ENCODE peak calls at places on chromosome 4, in eight cellular contexts. One of them, this sample, is unnamed.

GRCh38 chr4:76156635-76157034 is 8.4 kb upstream of the NUP54 start:
- DNase-seq in HepG2: no peak
- DNase-seq in pancreas: no peak
- DNase-seq in tibial artery: no peak
- DNase-seq in Peyer's patch: no peak
- DNase-seq in astrocyte of the spinal cord: no peak
- DNase-seq in esophagus muscularis mucosa: no peak
- DNase-seq in IMR-90: peak; percentile 5
- DNase-seq in this sample: no peak

GRCh38 chr4:77820836-77821561 is 1.8 kb upstream of the CNOT6L start:
- DNase-seq in HepG2: no peak
- DNase-seq in pancreas: no peak
- DNase-seq in tibial artery: no peak
- DNase-seq in Peyer's patch: no peak
- DNase-seq in astrocyte of the spinal cord: no peak
- DNase-seq in esophagus muscularis mucosa: no peak
- DNase-seq in IMR-90: no peak
- DNase-seq in this sample: no peak

GRCh38 chr4:2836391-2836859 is 7.2 kb upstream of the ADD1 start:
- DNase-seq in HepG2: no peak
- DNase-seq in pancreas: no peak
- DNase-seq in tibial artery: peak; percentile 51
- DNase-seq in Peyer's patch: no peak
- DNase-seq in astrocyte of the spinal cord: no peak
- DNase-seq in esophagus muscularis mucosa: no peak
- DNase-seq in IMR-90: no peak
- DNase-seq in this sample: no peak

GRCh38 chr4:138494931-138495330 is 252.8 kb upstream of the SLC7A11 start:
- DNase-seq in HepG2: peak; percentile 12
- DNase-seq in pancreas: no peak
- DNase-seq in tibial artery: no peak
- DNase-seq in Peyer's patch: no peak
- DNase-seq in astrocyte of the spinal cord: peak; percentile 4
- DNase-seq in esophagus muscularis mucosa: no peak
- DNase-seq in IMR-90: peak; percentile 46
- DNase-seq in this sample: no peak

GRCh38 chr4:173527103-173527876 is 2.7 kb downstream of the HAND2 start:
- DNase-seq in HepG2: no peak
- DNase-seq in pancreas: no peak
- DNase-seq in tibial artery: no peak
- DNase-seq in Peyer's patch: no peak
- DNase-seq in astrocyte of the spinal cord: no peak
- DNase-seq in esophagus muscularis mucosa: peak; percentile 88
- DNase-seq in IMR-90: no peak
- DNase-seq in this sample: no peak

GRCh38 chr4:151690884-151691283 is 69.9 kb downstream of the GATB start:
- DNase-seq in HepG2: no peak
- DNase-seq in pancreas: no peak
- DNase-seq in tibial artery: no peak
- DNase-seq in Peyer's patch: no peak
- DNase-seq in astrocyte of the spinal cord: no peak
- DNase-seq in esophagus muscularis mucosa: no peak
- DNase-seq in IMR-90: no peak
- DNase-seq in this sample: no peak

GRCh38 chr4:54104907-54105306 is 4.9 kb downstream of the GSX2 start:
- DNase-seq in HepG2: no peak
- DNase-seq in pancreas: no peak
- DNase-seq in tibial artery: no peak
- DNase-seq in Peyer's patch: no peak
- DNase-seq in astrocyte of the spinal cord: no peak
- DNase-seq in esophagus muscularis mucosa: no peak
- DNase-seq in IMR-90: no peak
- DNase-seq in this sample: no peak

GRCh38 chr4:100016191-100016590 is 66.1 kb upstream of the H2AZ1 start:
- DNase-seq in HepG2: no peak
- DNase-seq in pancreas: no peak
- DNase-seq in tibial artery: no peak
- DNase-seq in Peyer's patch: no peak
- DNase-seq in astrocyte of the spinal cord: peak; percentile 8
- DNase-seq in esophagus muscularis mucosa: no peak
- DNase-seq in IMR-90: peak; percentile 90
- DNase-seq in this sample: no peak

GRCh38 chr4:4673070-4673469 is 131.2 kb upstream of the STX18 start:
- DNase-seq in HepG2: no peak
- DNase-seq in pancreas: no peak
- DNase-seq in tibial artery: no peak
- DNase-seq in Peyer's patch: peak; percentile 59
- DNase-seq in astrocyte of the spinal cord: no peak
- DNase-seq in esophagus muscularis mucosa: no peak
- DNase-seq in IMR-90: no peak
- DNase-seq in this sample: peak; percentile 28

GRCh38 chr4:14178421-14178820 is 550.9 kb upstream of the BOD1L1 start:
- DNase-seq in HepG2: no peak
- DNase-seq in pancreas: no peak
- DNase-seq in tibial artery: no peak
- DNase-seq in Peyer's patch: no peak
- DNase-seq in astrocyte of the spinal cord: peak; percentile 46
- DNase-seq in esophagus muscularis mucosa: no peak
- DNase-seq in IMR-90: peak; percentile 57
- DNase-seq in this sample: no peak

GRCh38 chr4:78347527-78347926 is 204.0 kb upstream of the ANXA3 start:
- DNase-seq in HepG2: no peak
- DNase-seq in pancreas: no peak
- DNase-seq in tibial artery: no peak
- DNase-seq in Peyer's patch: no peak
- DNase-seq in astrocyte of the spinal cord: no peak
- DNase-seq in esophagus muscularis mucosa: no peak
- DNase-seq in IMR-90: no peak
- DNase-seq in this sample: no peak

GRCh38 chr4:166259081-166259480 is 386.0 kb downstream of the TLL1 start:
- DNase-seq in HepG2: no peak
- DNase-seq in pancreas: no peak
- DNase-seq in tibial artery: no peak
- DNase-seq in Peyer's patch: no peak
- DNase-seq in astrocyte of the spinal cord: no peak
- DNase-seq in esophagus muscularis mucosa: no peak
- DNase-seq in IMR-90: no peak
- DNase-seq in this sample: no peak

GRCh38 chr4:107894138-107894603 is 37.2 kb upstream of the CYP2U1 start:
- DNase-seq in HepG2: no peak
- DNase-seq in pancreas: no peak
- DNase-seq in tibial artery: no peak
- DNase-seq in Peyer's patch: no peak
- DNase-seq in astrocyte of the spinal cord: no peak
- DNase-seq in esophagus muscularis mucosa: no peak
- DNase-seq in IMR-90: no peak
- DNase-seq in this sample: no peak

GRCh38 chr4:108168672-108169562 is at the start of gene LEF1:
- DNase-seq in HepG2: no peak
- DNase-seq in pancreas: peak; percentile 69
- DNase-seq in tibial artery: no peak
- DNase-seq in Peyer's patch: peak; percentile 63
- DNase-seq in astrocyte of the spinal cord: peak; percentile 65
- DNase-seq in esophagus muscularis mucosa: no peak
- DNase-seq in IMR-90: peak; percentile 11
- DNase-seq in this sample: no peak

GRCh38 chr4:2746891-2747695 is 9.0 kb downstream of the TNIP2 start:
- DNase-seq in HepG2: no peak
- DNase-seq in pancreas: peak; percentile 41
- DNase-seq in tibial artery: no peak
- DNase-seq in Peyer's patch: peak; percentile 37
- DNase-seq in astrocyte of the spinal cord: no peak
- DNase-seq in esophagus muscularis mucosa: no peak
- DNase-seq in IMR-90: no peak
- DNase-seq in this sample: no peak

GRCh38 chr4:37533286-37534033 is 152.7 kb downstream of the RELL1 start:
- DNase-seq in HepG2: no peak
- DNase-seq in pancreas: no peak
- DNase-seq in tibial artery: no peak
- DNase-seq in Peyer's patch: no peak
- DNase-seq in astrocyte of the spinal cord: no peak
- DNase-seq in esophagus muscularis mucosa: no peak
- DNase-seq in IMR-90: no peak
- DNase-seq in this sample: no peak
- H3K4me3 ChIP-seq in HepG2: no peak overlapping the region
- H3K4me3 ChIP-seq in pancreas: no peak overlapping the region
- H3K4me3 ChIP-seq in tibial artery: no peak overlapping the region
- H3K4me3 ChIP-seq in Peyer's patch: no peak overlapping the region
- H3K4me3 ChIP-seq in astrocyte of the spinal cord: no peak overlapping the region
- H3K4me3 ChIP-seq in esophagus muscularis mucosa: no peak overlapping the region
- H3K4me3 ChIP-seq in IMR-90: no peak overlapping the region
- H3K4me3 ChIP-seq in this sample: no peak overlapping the region

GRCh38 chr4:114603455-114603854 is 4.8 kb downstream of the UGT8 start:
- DNase-seq in HepG2: no peak
- DNase-seq in pancreas: no peak
- DNase-seq in tibial artery: no peak
- DNase-seq in Peyer's patch: no peak
- DNase-seq in astrocyte of the spinal cord: no peak
- DNase-seq in esophagus muscularis mucosa: no peak
- DNase-seq in IMR-90: no peak
- DNase-seq in this sample: no peak
- H3K4me3 ChIP-seq in HepG2: no peak overlapping the region
- H3K4me3 ChIP-seq in pancreas: no peak overlapping the region
- H3K4me3 ChIP-seq in tibial artery: no peak overlapping the region
- H3K4me3 ChIP-seq in Peyer's patch: peak overlapping the region; percentile 31
- H3K4me3 ChIP-seq in astrocyte of the spinal cord: no peak overlapping the region
- H3K4me3 ChIP-seq in esophagus muscularis mucosa: no peak overlapping the region
- H3K4me3 ChIP-seq in IMR-90: no peak overlapping the region
- H3K4me3 ChIP-seq in this sample: no peak overlapping the region

DNA sequence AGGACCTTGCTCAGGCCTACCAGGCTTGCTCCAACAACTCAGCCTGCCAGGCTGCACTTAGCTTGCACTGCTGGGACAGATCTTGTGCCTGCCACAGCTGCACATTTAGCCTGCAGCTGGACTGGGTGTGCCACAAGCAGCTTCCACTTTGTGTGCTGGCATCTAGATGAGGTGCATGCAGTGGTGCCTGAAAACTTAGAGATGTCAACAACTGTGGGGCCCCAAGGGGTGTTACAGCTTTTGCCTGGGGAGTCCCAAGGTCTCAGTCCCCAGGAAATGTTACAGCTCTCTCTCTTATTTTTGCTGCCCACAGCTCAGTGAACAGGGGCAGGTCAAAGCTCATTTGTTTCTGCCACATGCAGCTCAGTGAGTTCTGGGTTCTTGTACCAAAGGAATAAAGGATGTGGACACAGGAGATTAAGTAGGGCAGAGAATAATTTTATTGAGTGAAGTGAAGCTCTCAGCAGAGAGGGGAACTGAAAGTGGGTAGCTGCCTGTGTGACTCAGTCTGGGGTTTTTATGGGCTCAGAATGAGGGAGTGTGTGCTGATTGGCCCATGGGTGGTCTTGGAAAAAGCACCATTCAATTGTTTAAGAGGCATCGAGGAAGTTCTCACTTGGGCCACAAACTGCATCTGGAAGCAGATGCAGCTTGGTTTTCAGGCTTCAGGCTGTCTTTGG is 828.3 kb downstream of the TECRL start:
- DNase-seq in HepG2: no peak
- DNase-seq in pancreas: no peak
- DNase-seq in tibial artery: no peak
- DNase-seq in Peyer's patch: no peak
- DNase-seq in astrocyte of the spinal cord: no peak
- DNase-seq in esophagus muscularis mucosa: no peak
- DNase-seq in IMR-90: no peak
- DNase-seq in this sample: no peak
- H3K4me3 ChIP-seq in HepG2: no peak overlapping the region
- H3K4me3 ChIP-seq in pancreas: no peak overlapping the region
- H3K4me3 ChIP-seq in tibial artery: no peak overlapping the region
- H3K4me3 ChIP-seq in Peyer's patch: no peak overlapping the region
- H3K4me3 ChIP-seq in astrocyte of the spinal cord: no peak overlapping the region
- H3K4me3 ChIP-seq in esophagus muscularis mucosa: no peak overlapping the region
- H3K4me3 ChIP-seq in IMR-90: no peak overlapping the region
- H3K4me3 ChIP-seq in this sample: no peak overlapping the region

GRCh38 chr4:186240848-186241491 is 13.7 kb downstream of the KLKB1 start:
- DNase-seq in HepG2: no peak
- DNase-seq in pancreas: no peak
- DNase-seq in tibial artery: no peak
- DNase-seq in Peyer's patch: no peak
- DNase-seq in astrocyte of the spinal cord: no peak
- DNase-seq in esophagus muscularis mucosa: no peak
- DNase-seq in IMR-90: no peak
- DNase-seq in this sample: no peak
- H3K4me3 ChIP-seq in HepG2: no peak overlapping the region
- H3K4me3 ChIP-seq in pancreas: no peak overlapping the region
- H3K4me3 ChIP-seq in tibial artery: no peak overlapping the region
- H3K4me3 ChIP-seq in Peyer's patch: no peak overlapping the region
- H3K4me3 ChIP-seq in astrocyte of the spinal cord: no peak overlapping the region
- H3K4me3 ChIP-seq in esophagus muscularis mucosa: no peak overlapping the region
- H3K4me3 ChIP-seq in IMR-90: no peak overlapping the region
- H3K4me3 ChIP-seq in this sample: no peak overlapping the region

GRCh38 chr4:168220893-168221292 is 97.7 kb downstream of the DDX60 start:
- DNase-seq in HepG2: no peak
- DNase-seq in pancreas: no peak
- DNase-seq in tibial artery: no peak
- DNase-seq in Peyer's patch: no peak
- DNase-seq in astrocyte of the spinal cord: no peak
- DNase-seq in esophagus muscularis mucosa: no peak
- DNase-seq in IMR-90: peak; percentile 30
- DNase-seq in this sample: no peak
- H3K4me3 ChIP-seq in HepG2: no peak overlapping the region
- H3K4me3 ChIP-seq in pancreas: no peak overlapping the region
- H3K4me3 ChIP-seq in tibial artery: no peak overlapping the region
- H3K4me3 ChIP-seq in Peyer's patch: no peak overlapping the region
- H3K4me3 ChIP-seq in astrocyte of the spinal cord: no peak overlapping the region
- H3K4me3 ChIP-seq in esophagus muscularis mucosa: no peak overlapping the region
- H3K4me3 ChIP-seq in IMR-90: no peak overlapping the region
- H3K4me3 ChIP-seq in this sample: no peak overlapping the region

DNA sequence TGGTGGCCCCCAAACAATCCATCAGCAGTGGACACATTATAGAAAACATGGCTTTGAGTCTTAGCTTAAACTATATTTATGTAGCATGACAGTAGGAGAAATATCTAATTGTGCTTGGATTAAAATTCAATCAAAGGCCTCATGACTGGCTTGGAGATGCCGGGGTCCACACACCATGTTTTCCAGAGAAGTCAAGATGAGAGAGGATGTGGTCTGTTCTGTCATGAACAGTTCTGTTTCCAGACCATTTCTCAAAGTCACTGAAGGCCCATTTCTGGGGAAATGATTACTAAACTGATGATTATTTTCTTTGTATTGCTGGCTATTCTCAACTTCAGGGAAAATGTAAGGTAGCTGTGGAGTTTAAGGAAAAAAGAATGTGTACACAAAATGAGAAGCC is 76.3 kb downstream of the C4orf51 start:
- DNase-seq in HepG2: no peak
- DNase-seq in pancreas: no peak
- DNase-seq in tibial artery: no peak
- DNase-seq in Peyer's patch: no peak
- DNase-seq in astrocyte of the spinal cord: no peak
- DNase-seq in esophagus muscularis mucosa: no peak
- DNase-seq in IMR-90: no peak
- DNase-seq in this sample: no peak
- H3K4me3 ChIP-seq in HepG2: no peak overlapping the region
- H3K4me3 ChIP-seq in pancreas: no peak overlapping the region
- H3K4me3 ChIP-seq in tibial artery: no peak overlapping the region
- H3K4me3 ChIP-seq in Peyer's patch: no peak overlapping the region
- H3K4me3 ChIP-seq in astrocyte of the spinal cord: no peak overlapping the region
- H3K4me3 ChIP-seq in esophagus muscularis mucosa: no peak overlapping the region
- H3K4me3 ChIP-seq in IMR-90: no peak overlapping the region
- H3K4me3 ChIP-seq in this sample: no peak overlapping the region

This sample was measured in LNCaP clone FGC.